ENCODE peak calls at places on chromosomes 6 and 20, in five cellular contexts. T, H, M, G and O are unnamed samples.

GRCh38 chr6:25142506-25142905 is 136.7 kb upstream of the CARMIL1 start:
- DNase-seq in T (no peak), G (no peak), H (no peak), M (no peak), O (no peak)

GRCh38 chr6:167684276-167685104 is 142.2 kb upstream of the AFDN start:
- DNase-seq in H (no peak), G (no peak), T (no peak), M (no peak), O (no peak)

GRCh38 chr20:45343445-45343866 is 4.8 kb downstream of the SDC4 start:
- DNase-seq in T (no peak), G (no peak), H (no peak), M (peak), O (no peak)

GRCh38 chr6:3247255-3248146 is 11.2 kb upstream of the PSMG4 start:
- DNase-seq in H (no peak), T (no peak), G (peak), M (peak), O (peak)

GRCh38 chr20:37823276-37823980 is 79.5 kb upstream of the VSTM2L start:
- DNase-seq in M (peak), H (no peak), G (peak), T (no peak), O (peak)

GRCh38 chr20:43778375-43778774 is 51.6 kb upstream of the GTSF1L start:
- DNase-seq in G (no peak), M (no peak), H (no peak), T (no peak), O (no peak)

GRCh38 chr6:25311251-25311910 is 32.2 kb downstream of the CARMIL1 start:
- DNase-seq in H (no peak), T (peak), G (peak), M (peak), O (no peak)

GRCh38 chr20:42544926-42545325 is 644.8 kb downstream of the PTPRT start:
- DNase-seq in H (no peak), M (no peak), G (no peak), T (no peak), O (no peak)

GRCh38 chr6:140101818-140102217 is 727.4 kb upstream of the CITED2 start:
- DNase-seq in G (no peak), H (no peak), T (no peak), M (no peak), O (no peak)

GRCh38 chr20:49394264-49394663 is 88.2 kb downstream of the KCNB1 start:
- DNase-seq in T (no peak), G (peak), M (no peak), H (no peak), O (peak)

GRCh38 chr6:6932341-6932740 is 175.4 kb upstream of the RREB1 start:
- DNase-seq in M (no peak), T (no peak), H (no peak), G (no peak), O (no peak)

GRCh38 chr6:29552512-29553051 is 7.0 kb downstream of the UBD start:
- DNase-seq in H (peak), M (peak), G (peak), T (peak), O (peak)

GRCh38 chr20:62779417-62779685 is 16.9 kb upstream of the MRGBP start:
- DNase-seq in H (no peak), T (no peak), G (no peak), M (no peak), O (no peak)

GRCh38 chr20:45780159-45780558 is 11.5 kb downstream of the WFDC3 start:
- DNase-seq in M (no peak), H (no peak), T (no peak), G (no peak), O (no peak)

GRCh38 chr6:41073968-41074691 is 1.4 kb downstream of the NFYA start:
- DNase-seq in G (peak), T (no peak), M (peak), H (peak), O (peak)

GRCh38 chr20:58545565-58546195 is 30.5 kb upstream of the APCDD1L start:
- DNase-seq in H (no peak), M (no peak), T (no peak), G (peak), O (no peak)

GRCh38 chr6:93644611-93645010 is 225.3 kb upstream of the EPHA7 start:
- DNase-seq in M (peak), H (peak), G (no peak), T (no peak), O (peak)

GRCh38 chr6:31794866-31795615 is 511 bp downstream of the VARS1 start:
- DNase-seq in H (peak), G (no peak), T (no peak), M (no peak), O (peak)

GRCh38 chr20:59047938-59048680 is 5.5 kb upstream of the PRELID3B start:
- DNase-seq in H (no peak), G (peak), T (no peak), M (peak), O (peak)

GRCh38 chr6:50187212-50188055 is 137.7 kb upstream of the DEFB112 start:
- DNase-seq in G (no peak), M (no peak), T (no peak), H (no peak), O (no peak)

GRCh38 chr20:17024513-17025105 is 202.2 kb upstream of the PCSK2 start:
- DNase-seq in T (peak), H (no peak), G (no peak), M (no peak), O (peak)

GRCh38 chr6:41625442-41625841 is 12.8 kb upstream of the MDFI start:
- DNase-seq in T (no peak), M (peak), G (no peak), H (peak), O (peak)

GRCh38 chr6:12749531-12750379 is 33.2 kb downstream of the PHACTR1 start:
- DNase-seq in H (peak), M (no peak), G (no peak), T (no peak), O (no peak)

GRCh38 chr20:38046572-38046971 is 13.0 kb downstream of the RPRD1B start:
- DNase-seq in M (no peak), G (no peak), T (no peak), H (no peak), O (no peak)

GRCh38 chr6:79737172-79737571 is 106.0 kb downstream of the SH3BGRL2 start:
- DNase-seq in T (no peak), H (no peak), M (no peak), G (no peak), O (peak)

GRCh38 chr20:57838670-57839142 is 128.9 kb upstream of the PMEPA1 start:
- DNase-seq in G (no peak), H (peak), T (no peak), M (no peak), O (no peak)

GRCh38 chr6:131602913-131603312 is 25.1 kb downstream of the MED23 start:
- DNase-seq in H (no peak), T (no peak), M (peak), G (peak), O (peak)

GRCh38 chr20:59425572-59425971 is 125.2 kb downstream of the EDN3 start:
- DNase-seq in M (no peak), T (no peak), H (no peak), G (no peak), O (no peak)

GRCh38 chr20:43007525-43007924 is 182.2 kb downstream of the PTPRT start:
- DNase-seq in T (no peak), H (no peak), G (no peak), M (no peak), O (no peak)

GRCh38 chr6:25312703-25313102 is 33.5 kb downstream of the CARMIL1 start:
- DNase-seq in G (peak), M (peak), H (no peak), T (peak), O (peak)

GRCh38 chr20:47266847-47267515 is 89.5 kb downstream of the ZMYND8 start:
- DNase-seq in G (no peak), M (no peak), T (no peak), H (no peak), O (no peak)

GRCh38 chr6:35206346-35206745 is 7.4 kb upstream of the SCUBE3 start:
- DNase-seq in M (no peak), H (no peak), T (no peak), G (no peak), O (no peak)

GRCh38 chr6:125102901-125103300 is 50.7 kb upstream of the TPD52L1 start:
- DNase-seq in T (peak), H (peak), M (peak), G (peak), O (peak)

GRCh38 chr6:150301871-150302800 is 66.7 kb upstream of the IYD start:
- DNase-seq in M (peak), G (peak), T (peak), H (no peak), O (peak)

GRCh38 chr20:58851221-58851968 is 693 bp upstream of the GNAS-AS1 start:
- DNase-seq in H (no peak), G (no peak), T (no peak), M (no peak), O (no peak)

GRCh38 chr6:109662192-109662591 is 28.8 kb downstream of the AK9 start:
- DNase-seq in M (no peak), T (no peak), G (peak), H (no peak), O (peak)
- H3K4me3 ChIP-seq in M (no peak), T (no peak), G (no peak), H (no peak), O (no peak)

GRCh38 chr6:44494011-44494501 is 106.5 kb downstream of the CDC5L start:
- DNase-seq in H (no peak), T (peak), G (peak), M (peak), O (peak)
- TF ChIP-seq CTCF in H (peak), T (peak), G (peak), M (peak), O (peak)

GRCh38 chr6:27777614-27778355 is 134.4 kb downstream of the OR2B2 start:
- DNase-seq in G (no peak), H (no peak), T (no peak), M (peak), O (no peak)

GRCh38 chr6:27775796-27776184 is 136.4 kb downstream of the OR2B2 start:
- DNase-seq in M (no peak), G (no peak), H (no peak), T (no peak), O (no peak)

GRCh38 chr6:27776504-27776903 is 135.7 kb downstream of the OR2B2 start:
- DNase-seq in M (no peak), H (no peak), T (no peak), G (no peak), O (no peak)

GRCh38 chr6:27778625-27779417 is 133.4 kb downstream of the OR2B2 start:
- DNase-seq in H (no peak), T (no peak), G (no peak), M (no peak), O (no peak)

GRCh38 chr6:27777126-27777525 is 135.1 kb downstream of the OR2B2 start:
- DNase-seq in H (no peak), M (no peak), T (no peak), G (no peak), O (no peak)
- H3K4me3 ChIP-seq in H (no peak), M (peak), T (no peak), G (no peak), O (no peak)

DNA sequence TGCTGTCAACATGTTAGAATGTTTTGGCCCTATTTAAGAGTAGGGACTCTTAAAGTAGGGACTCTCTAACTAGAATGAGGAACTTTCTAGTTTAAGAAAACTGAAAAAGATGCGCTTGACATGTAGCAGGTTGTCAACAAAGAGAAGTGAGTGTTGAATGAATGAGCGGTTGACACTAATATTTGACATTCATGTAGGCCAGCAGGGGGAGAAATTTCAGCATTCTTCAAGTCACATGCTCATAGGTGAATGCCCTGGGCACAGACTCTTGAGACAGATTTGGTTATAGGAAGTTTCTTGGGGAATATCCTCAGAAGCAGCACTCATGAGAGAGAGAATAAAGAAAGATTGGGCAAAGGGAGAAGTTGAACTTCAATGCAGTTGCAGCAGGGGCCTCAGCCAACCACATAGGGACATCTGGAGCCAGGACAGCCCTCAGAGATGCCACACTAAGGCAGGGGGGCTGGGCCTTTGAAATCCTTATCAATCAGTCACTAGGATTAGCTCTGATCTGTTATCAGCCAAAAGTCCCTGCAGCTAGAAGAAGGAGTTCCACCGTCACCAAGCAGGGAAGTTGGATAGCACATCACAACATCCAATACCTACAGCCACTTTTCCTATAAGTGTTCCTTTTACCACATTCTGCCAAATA is 145.1 kb upstream of the FKBP1C start:
- DNase-seq in T (peak), H (peak), M (no peak), G (no peak), O (no peak)
- TF ChIP-seq CTCF in T (peak), H (no peak), M (no peak), G (no peak), O (no peak)